ENCODE peak calls at places on chromosomes 11 and 22, in eight cellular contexts. One of them, this sample, is unnamed.

GRCh38 chr11:91978747-91979146 is 245.9 kb upstream of the FAT3 start:
- DNase-seq in stimulated activated CD4-positive, alpha-beta T cell treated with anti-CD3 and anti-CD28 coated beads, Interleukin-1b, Interleukin-23, amount 100 ng/mL, for 24 hours: no peak
- DNase-seq in activated CD4-positive, CD25-positive, alpha-beta regulatory T cell: no peak
- DNase-seq in SK-MEL-5: no peak
- DNase-seq in Caki2: no peak
- DNase-seq in T-cell: no peak
- DNase-seq in GM19239: no peak
- DNase-seq in naive B cell: no peak
- DNase-seq in this sample: peak

GRCh38 chr11:21566521-21567100 is 626.3 kb upstream of the ANO5 start:
- DNase-seq in stimulated activated CD4-positive, alpha-beta T cell treated with anti-CD3 and anti-CD28 coated beads, Interleukin-1b, Interleukin-23, amount 100 ng/mL, for 24 hours: no peak
- DNase-seq in activated CD4-positive, CD25-positive, alpha-beta regulatory T cell: no peak
- DNase-seq in SK-MEL-5: no peak
- DNase-seq in Caki2: no peak
- DNase-seq in T-cell: no peak
- DNase-seq in GM19239: no peak
- DNase-seq in naive B cell: no peak
- DNase-seq in this sample: no peak

GRCh38 chr11:113349528-113349927 is 35.1 kb downstream of the TTC12 start:
- DNase-seq in stimulated activated CD4-positive, alpha-beta T cell treated with anti-CD3 and anti-CD28 coated beads, Interleukin-1b, Interleukin-23, amount 100 ng/mL, for 24 hours: no peak
- DNase-seq in activated CD4-positive, CD25-positive, alpha-beta regulatory T cell: no peak
- DNase-seq in SK-MEL-5: no peak
- DNase-seq in Caki2: no peak
- DNase-seq in T-cell: no peak
- DNase-seq in GM19239: no peak
- DNase-seq in naive B cell: no peak
- DNase-seq in this sample: no peak

GRCh38 chr11:119363081-119363861 is 16.8 kb upstream of the MFRP start:
- DNase-seq in stimulated activated CD4-positive, alpha-beta T cell treated with anti-CD3 and anti-CD28 coated beads, Interleukin-1b, Interleukin-23, amount 100 ng/mL, for 24 hours: no peak
- DNase-seq in activated CD4-positive, CD25-positive, alpha-beta regulatory T cell: no peak
- DNase-seq in SK-MEL-5: no peak
- DNase-seq in Caki2: no peak
- DNase-seq in T-cell: no peak
- DNase-seq in GM19239: no peak
- DNase-seq in naive B cell: no peak
- DNase-seq in this sample: no peak

GRCh38 chr22:22157500-22157822 is 87.1 kb upstream of the VPREB1 start:
- DNase-seq in stimulated activated CD4-positive, alpha-beta T cell treated with anti-CD3 and anti-CD28 coated beads, Interleukin-1b, Interleukin-23, amount 100 ng/mL, for 24 hours: no peak
- DNase-seq in activated CD4-positive, CD25-positive, alpha-beta regulatory T cell: no peak
- DNase-seq in SK-MEL-5: no peak
- DNase-seq in Caki2: no peak
- DNase-seq in T-cell: no peak
- DNase-seq in GM19239: no peak
- DNase-seq in naive B cell: no peak
- DNase-seq in this sample: no peak

GRCh38 chr11:66870131-66870530 is 13.3 kb downstream of the LRFN4 start:
- DNase-seq in stimulated activated CD4-positive, alpha-beta T cell treated with anti-CD3 and anti-CD28 coated beads, Interleukin-1b, Interleukin-23, amount 100 ng/mL, for 24 hours: no peak
- DNase-seq in activated CD4-positive, CD25-positive, alpha-beta regulatory T cell: no peak
- DNase-seq in SK-MEL-5: no peak
- DNase-seq in Caki2: no peak
- DNase-seq in T-cell: no peak
- DNase-seq in GM19239: no peak
- DNase-seq in naive B cell: no peak
- DNase-seq in this sample: no peak

GRCh38 chr11:44120169-44120568 is 24.7 kb downstream of the EXT2 start:
- DNase-seq in stimulated activated CD4-positive, alpha-beta T cell treated with anti-CD3 and anti-CD28 coated beads, Interleukin-1b, Interleukin-23, amount 100 ng/mL, for 24 hours: no peak
- DNase-seq in activated CD4-positive, CD25-positive, alpha-beta regulatory T cell: no peak
- DNase-seq in SK-MEL-5: peak
- DNase-seq in Caki2: no peak
- DNase-seq in T-cell: no peak
- DNase-seq in GM19239: no peak
- DNase-seq in naive B cell: no peak
- DNase-seq in this sample: no peak

GRCh38 chr11:64545605-64546004 is 45.4 kb upstream of the SLC22A12 start:
- DNase-seq in stimulated activated CD4-positive, alpha-beta T cell treated with anti-CD3 and anti-CD28 coated beads, Interleukin-1b, Interleukin-23, amount 100 ng/mL, for 24 hours: no peak
- DNase-seq in activated CD4-positive, CD25-positive, alpha-beta regulatory T cell: no peak
- DNase-seq in SK-MEL-5: no peak
- DNase-seq in Caki2: peak
- DNase-seq in T-cell: no peak
- DNase-seq in GM19239: no peak
- DNase-seq in naive B cell: no peak
- DNase-seq in this sample: no peak

GRCh38 chr11:46278387-46279173 is 1.1 kb downstream of the CREB3L1 start:
- DNase-seq in stimulated activated CD4-positive, alpha-beta T cell treated with anti-CD3 and anti-CD28 coated beads, Interleukin-1b, Interleukin-23, amount 100 ng/mL, for 24 hours: no peak
- DNase-seq in activated CD4-positive, CD25-positive, alpha-beta regulatory T cell: no peak
- DNase-seq in SK-MEL-5: no peak
- DNase-seq in Caki2: no peak
- DNase-seq in T-cell: no peak
- DNase-seq in GM19239: no peak
- DNase-seq in naive B cell: no peak
- DNase-seq in this sample: no peak

GRCh38 chr22:45418056-45418769 is 4.7 kb downstream of the RIBC2 start:
- DNase-seq in stimulated activated CD4-positive, alpha-beta T cell treated with anti-CD3 and anti-CD28 coated beads, Interleukin-1b, Interleukin-23, amount 100 ng/mL, for 24 hours: no peak
- DNase-seq in activated CD4-positive, CD25-positive, alpha-beta regulatory T cell: no peak
- DNase-seq in SK-MEL-5: no peak
- DNase-seq in Caki2: no peak
- DNase-seq in T-cell: no peak
- DNase-seq in GM19239: no peak
- DNase-seq in naive B cell: no peak
- DNase-seq in this sample: no peak

GRCh38 chr11:1157645-1158591 is at the start of gene MUC5AC:
- DNase-seq in stimulated activated CD4-positive, alpha-beta T cell treated with anti-CD3 and anti-CD28 coated beads, Interleukin-1b, Interleukin-23, amount 100 ng/mL, for 24 hours: no peak
- DNase-seq in activated CD4-positive, CD25-positive, alpha-beta regulatory T cell: no peak
- DNase-seq in SK-MEL-5: no peak
- DNase-seq in Caki2: no peak
- DNase-seq in T-cell: no peak
- DNase-seq in GM19239: no peak
- DNase-seq in naive B cell: no peak
- DNase-seq in this sample: no peak

GRCh38 chr22:44597616-44598015 is 99.6 kb upstream of the RTL6 start:
- DNase-seq in stimulated activated CD4-positive, alpha-beta T cell treated with anti-CD3 and anti-CD28 coated beads, Interleukin-1b, Interleukin-23, amount 100 ng/mL, for 24 hours: no peak
- DNase-seq in activated CD4-positive, CD25-positive, alpha-beta regulatory T cell: no peak
- DNase-seq in SK-MEL-5: no peak
- DNase-seq in Caki2: no peak
- DNase-seq in T-cell: no peak
- DNase-seq in GM19239: no peak
- DNase-seq in naive B cell: no peak
- DNase-seq in this sample: peak

GRCh38 chr11:870127-870413 is 27.4 kb downstream of the TSPAN4 start:
- DNase-seq in stimulated activated CD4-positive, alpha-beta T cell treated with anti-CD3 and anti-CD28 coated beads, Interleukin-1b, Interleukin-23, amount 100 ng/mL, for 24 hours: no peak
- DNase-seq in activated CD4-positive, CD25-positive, alpha-beta regulatory T cell: no peak
- DNase-seq in SK-MEL-5: no peak
- DNase-seq in Caki2: no peak
- DNase-seq in T-cell: no peak
- DNase-seq in GM19239: no peak
- DNase-seq in naive B cell: no peak
- DNase-seq in this sample: no peak

GRCh38 chr11:46215208-46215931 is 62.1 kb upstream of the CREB3L1 start:
- DNase-seq in stimulated activated CD4-positive, alpha-beta T cell treated with anti-CD3 and anti-CD28 coated beads, Interleukin-1b, Interleukin-23, amount 100 ng/mL, for 24 hours: no peak
- DNase-seq in activated CD4-positive, CD25-positive, alpha-beta regulatory T cell: no peak
- DNase-seq in SK-MEL-5: no peak
- DNase-seq in Caki2: no peak
- DNase-seq in T-cell: no peak
- DNase-seq in GM19239: no peak
- DNase-seq in naive B cell: no peak
- DNase-seq in this sample: no peak

GRCh38 chr11:118791961-118792578 is 1.1 kb upstream of the DDX6 start:
- DNase-seq in stimulated activated CD4-positive, alpha-beta T cell treated with anti-CD3 and anti-CD28 coated beads, Interleukin-1b, Interleukin-23, amount 100 ng/mL, for 24 hours: no peak
- DNase-seq in activated CD4-positive, CD25-positive, alpha-beta regulatory T cell: no peak
- DNase-seq in SK-MEL-5: no peak
- DNase-seq in Caki2: no peak
- DNase-seq in T-cell: peak
- DNase-seq in GM19239: no peak
- DNase-seq in naive B cell: peak
- DNase-seq in this sample: no peak

This sample was measured in kidney epithelial cell.